ENCODE peak calls at places on chromosomes 7 and 10, in eight cellular contexts. One of them, this sample, is unnamed.
A peak's percentile ranks its signal among the peaks of the same experiment; 100 is the strongest.

GRCh38 chr7:31785081-31785480 is 98.1 kb downstream of the PPP1R17 start:
- DNase-seq in GM23248: peak; percentile 38
- DNase-seq in iris pigment epithelial cell: no peak
- DNase-seq in osteocyte: no peak
- DNase-seq in A172: no peak
- DNase-seq in GM04504: no peak
- DNase-seq in T-helper 2 cell: no peak
- DNase-seq in WTC11: no peak
- DNase-seq in this sample: no peak

GRCh38 chr10:131081386-131081785 is 230.1 kb downstream of the TCERG1L start:
- DNase-seq in GM23248: no peak
- DNase-seq in iris pigment epithelial cell: no peak
- DNase-seq in osteocyte: no peak
- DNase-seq in A172: no peak
- DNase-seq in GM04504: no peak
- DNase-seq in T-helper 2 cell: no peak
- DNase-seq in WTC11: no peak
- DNase-seq in this sample: no peak

GRCh38 chr10:80158598-80159127 is 26.1 kb downstream of the PLAC9 start:
- DNase-seq in GM23248: peak; percentile 96
- DNase-seq in iris pigment epithelial cell: peak; percentile 97
- DNase-seq in osteocyte: peak; percentile 95
- DNase-seq in A172: peak; percentile 98
- DNase-seq in GM04504: peak; percentile 96
- DNase-seq in T-helper 2 cell: no peak
- DNase-seq in WTC11: no peak
- DNase-seq in this sample: no peak

GRCh38 chr7:102167254-102167653 is 119.4 kb upstream of the SH2B2 start:
- DNase-seq in GM23248: no peak
- DNase-seq in iris pigment epithelial cell: no peak
- DNase-seq in osteocyte: no peak
- DNase-seq in A172: no peak
- DNase-seq in GM04504: no peak
- DNase-seq in T-helper 2 cell: no peak
- DNase-seq in WTC11: no peak
- DNase-seq in this sample: no peak

GRCh38 chr7:101941481-101942383 is 124.3 kb downstream of the CUX1 start:
- DNase-seq in GM23248: peak; percentile 87
- DNase-seq in iris pigment epithelial cell: peak; percentile 75
- DNase-seq in osteocyte: no peak
- DNase-seq in A172: peak; percentile 92
- DNase-seq in GM04504: peak; percentile 56
- DNase-seq in T-helper 2 cell: no peak
- DNase-seq in WTC11: no peak
- DNase-seq in this sample: no peak

GRCh38 chr7:120991133-120991532 is 2.6 kb downstream of the CPED1 start:
- DNase-seq in GM23248: no peak
- DNase-seq in iris pigment epithelial cell: no peak
- DNase-seq in osteocyte: no peak
- DNase-seq in A172: no peak
- DNase-seq in GM04504: no peak
- DNase-seq in T-helper 2 cell: no peak
- DNase-seq in WTC11: no peak
- DNase-seq in this sample: no peak

GRCh38 chr7:137989127-137989526 is 12.8 kb downstream of the CREB3L2 start:
- DNase-seq in GM23248: no peak
- DNase-seq in iris pigment epithelial cell: no peak
- DNase-seq in osteocyte: no peak
- DNase-seq in A172: no peak
- DNase-seq in GM04504: no peak
- DNase-seq in T-helper 2 cell: no peak
- DNase-seq in WTC11: no peak
- DNase-seq in this sample: no peak

GRCh38 chr10:126090911-126091728 is 194.8 kb downstream of the FANK1 start:
- DNase-seq in GM23248: peak; percentile 97
- DNase-seq in iris pigment epithelial cell: peak; percentile 71
- DNase-seq in osteocyte: no peak
- DNase-seq in A172: peak; percentile 91
- DNase-seq in GM04504: peak; percentile 94
- DNase-seq in T-helper 2 cell: no peak
- DNase-seq in WTC11: no peak
- DNase-seq in this sample: no peak

GRCh38 chr7:78194609-78195008 is 396.0 kb downstream of the PHTF2 start:
- DNase-seq in GM23248: no peak
- DNase-seq in iris pigment epithelial cell: no peak
- DNase-seq in osteocyte: no peak
- DNase-seq in A172: no peak
- DNase-seq in GM04504: no peak
- DNase-seq in T-helper 2 cell: no peak
- DNase-seq in WTC11: no peak
- DNase-seq in this sample: no peak

GRCh38 chr7:70384891-70385290 is 747.1 kb upstream of the GALNT17 start:
- DNase-seq in GM23248: peak; percentile 82
- DNase-seq in iris pigment epithelial cell: peak; percentile 49
- DNase-seq in osteocyte: no peak
- DNase-seq in A172: peak; percentile 32
- DNase-seq in GM04504: no peak
- DNase-seq in T-helper 2 cell: no peak
- DNase-seq in WTC11: no peak
- DNase-seq in this sample: no peak

GRCh38 chr10:119663866-119664698 is 12.9 kb downstream of the BAG3 start:
- DNase-seq in GM23248: peak; percentile 62
- DNase-seq in iris pigment epithelial cell: no peak
- DNase-seq in osteocyte: no peak
- DNase-seq in A172: peak; percentile 64
- DNase-seq in GM04504: no peak
- DNase-seq in T-helper 2 cell: peak; percentile 16
- DNase-seq in WTC11: no peak
- DNase-seq in this sample: peak; percentile 39

GRCh38 chr7:34430456-34430855 is 227.6 kb upstream of the NPSR1 start:
- DNase-seq in GM23248: peak; percentile 81
- DNase-seq in iris pigment epithelial cell: peak; percentile 71
- DNase-seq in osteocyte: no peak
- DNase-seq in A172: peak; percentile 74
- DNase-seq in GM04504: peak; percentile 46
- DNase-seq in T-helper 2 cell: no peak
- DNase-seq in WTC11: peak; percentile 27
- DNase-seq in this sample: no peak

GRCh38 chr7:73834626-73835191 is 3.9 kb downstream of the CLDN4 start:
- DNase-seq in GM23248: no peak
- DNase-seq in iris pigment epithelial cell: no peak
- DNase-seq in osteocyte: no peak
- DNase-seq in A172: no peak
- DNase-seq in GM04504: no peak
- DNase-seq in T-helper 2 cell: no peak
- DNase-seq in WTC11: no peak
- DNase-seq in this sample: no peak

GRCh38 chr7:25075459-25075858 is 49.6 kb downstream of the CYCS start:
- DNase-seq in GM23248: no peak
- DNase-seq in iris pigment epithelial cell: no peak
- DNase-seq in osteocyte: no peak
- DNase-seq in A172: peak; percentile 62
- DNase-seq in GM04504: no peak
- DNase-seq in T-helper 2 cell: no peak
- DNase-seq in WTC11: no peak
- DNase-seq in this sample: no peak

GRCh38 chr7:77415474-77415821 is 701 bp downstream of the GSAP start:
- DNase-seq in GM23248: peak; percentile 39
- DNase-seq in iris pigment epithelial cell: no peak
- DNase-seq in osteocyte: no peak
- DNase-seq in A172: no peak
- DNase-seq in GM04504: no peak
- DNase-seq in T-helper 2 cell: peak; percentile 3
- DNase-seq in WTC11: peak; percentile 25
- DNase-seq in this sample: no peak

GRCh38 chr10:26556756-26557640 is 118.9 kb downstream of the APBB1IP start:
- DNase-seq in GM23248: peak; percentile 83
- DNase-seq in iris pigment epithelial cell: peak; percentile 52
- DNase-seq in osteocyte: no peak
- DNase-seq in A172: peak; percentile 75
- DNase-seq in GM04504: peak; percentile 30
- DNase-seq in T-helper 2 cell: no peak
- DNase-seq in WTC11: no peak
- DNase-seq in this sample: no peak

GRCh38 chr7:41383596-41383995 is 319.3 kb downstream of the INHBA start:
- DNase-seq in GM23248: no peak
- DNase-seq in iris pigment epithelial cell: peak; percentile 28
- DNase-seq in osteocyte: no peak
- DNase-seq in A172: no peak
- DNase-seq in GM04504: no peak
- DNase-seq in T-helper 2 cell: no peak
- DNase-seq in WTC11: no peak
- DNase-seq in this sample: no peak

GRCh38 chr10:114334301-114334700 is 70.0 kb downstream of the AFAP1L2 start:
- DNase-seq in GM23248: no peak
- DNase-seq in iris pigment epithelial cell: no peak
- DNase-seq in osteocyte: no peak
- DNase-seq in A172: no peak
- DNase-seq in GM04504: no peak
- DNase-seq in T-helper 2 cell: no peak
- DNase-seq in WTC11: no peak
- DNase-seq in this sample: no peak

GRCh38 chr10:62175256-62175655 is 93.4 kb downstream of the RTKN2 start:
- DNase-seq in GM23248: no peak
- DNase-seq in iris pigment epithelial cell: peak; percentile 59
- DNase-seq in osteocyte: no peak
- DNase-seq in A172: no peak
- DNase-seq in GM04504: no peak
- DNase-seq in T-helper 2 cell: no peak
- DNase-seq in WTC11: no peak
- DNase-seq in this sample: no peak

GRCh38 chr10:11488126-11488525 is 123.3 kb downstream of the USP6NL start:
- DNase-seq in GM23248: no peak
- DNase-seq in iris pigment epithelial cell: peak; percentile 34
- DNase-seq in osteocyte: no peak
- DNase-seq in A172: no peak
- DNase-seq in GM04504: no peak
- DNase-seq in T-helper 2 cell: no peak
- DNase-seq in WTC11: no peak
- DNase-seq in this sample: no peak

GRCh38 chr7:99219185-99219767 is 11.4 kb upstream of the KPNA7 start:
- DNase-seq in GM23248: no peak
- DNase-seq in iris pigment epithelial cell: no peak
- DNase-seq in osteocyte: no peak
- DNase-seq in A172: no peak
- DNase-seq in GM04504: no peak
- DNase-seq in T-helper 2 cell: no peak
- DNase-seq in WTC11: no peak
- DNase-seq in this sample: no peak

GRCh38 chr10:63286754-63287264 is 153.7 kb downstream of the NRBF2 start:
- DNase-seq in GM23248: no peak
- DNase-seq in iris pigment epithelial cell: no peak
- DNase-seq in osteocyte: no peak
- DNase-seq in A172: no peak
- DNase-seq in GM04504: no peak
- DNase-seq in T-helper 2 cell: no peak
- DNase-seq in WTC11: no peak
- DNase-seq in this sample: no peak

GRCh38 chr10:114095676-114096331 is 52.1 kb downstream of the ADRB1 start:
- DNase-seq in GM23248: no peak
- DNase-seq in iris pigment epithelial cell: no peak
- DNase-seq in osteocyte: no peak
- DNase-seq in A172: no peak
- DNase-seq in GM04504: no peak
- DNase-seq in T-helper 2 cell: no peak
- DNase-seq in WTC11: no peak
- DNase-seq in this sample: no peak

GRCh38 chr10:92544296-92544695 is 29.6 kb downstream of the IDE start:
- DNase-seq in GM23248: peak; percentile 16
- DNase-seq in iris pigment epithelial cell: peak; percentile 61
- DNase-seq in osteocyte: no peak
- DNase-seq in A172: peak; percentile 27
- DNase-seq in GM04504: no peak
- DNase-seq in T-helper 2 cell: no peak
- DNase-seq in WTC11: no peak
- DNase-seq in this sample: no peak

GRCh38 chr10:27678166-27678565 is 67.5 kb downstream of the MKX start:
- DNase-seq in GM23248: no peak
- DNase-seq in iris pigment epithelial cell: no peak
- DNase-seq in osteocyte: no peak
- DNase-seq in A172: no peak
- DNase-seq in GM04504: no peak
- DNase-seq in T-helper 2 cell: no peak
- DNase-seq in WTC11: no peak
- DNase-seq in this sample: no peak

GRCh38 chr10:80598084-80598798 is 60.5 kb downstream of the SH2D4B start:
- DNase-seq in GM23248: no peak
- DNase-seq in iris pigment epithelial cell: no peak
- DNase-seq in osteocyte: no peak
- DNase-seq in A172: no peak
- DNase-seq in GM04504: no peak
- DNase-seq in T-helper 2 cell: no peak
- DNase-seq in WTC11: no peak
- DNase-seq in this sample: no peak